ENCODE peak calls at places on chromosomes 4 and X, in eight cellular contexts. D, U, S, Q, V, E, J and M are unnamed samples.

GRCh38 chr4:152258391-152258790 is 277.5 kb downstream of the FBXW7 start:
- DNase-seq in D (no peak), U (no peak), S (no peak), Q (no peak), V (no peak), E (no peak), J (no peak), M (no peak)

GRCh38 chrX:1906028-1906427 is 291.2 kb downstream of the ASMT start:
- DNase-seq in D (no peak), U (no peak), S (no peak), Q (no peak), V (no peak), E (no peak), J (no peak), M (no peak)

GRCh38 chr4:23355263-23355662 is 534.6 kb downstream of the PPARGC1A start:
- DNase-seq in D (no peak), U (no peak), S (no peak), Q (no peak), V (no peak), E (no peak), J (no peak), M (no peak)

GRCh38 chr4:95572304-95572991 is 23.7 kb upstream of the UNC5C start:
- DNase-seq in D (peak; percentile 77), U (peak; percentile 25), S (peak; percentile 72), Q (peak; percentile 73), V (no peak), E (no peak), J (no peak), M (peak; percentile 36)

GRCh38 chr4:187417761-187418160 is 577.8 kb upstream of the ZFP42 start:
- DNase-seq in D (no peak), U (no peak), S (no peak), Q (no peak), V (no peak), E (no peak), J (no peak), M (no peak)

GRCh38 chr4:140156529-140157171 is 2.7 kb upstream of the MAML3 start:
- DNase-seq in D (no peak), U (no peak), S (no peak), Q (no peak), V (no peak), E (no peak), J (no peak), M (no peak)

GRCh38 chr4:186081202-186081807 is 12.3 kb downstream of the TLR3 start:
- DNase-seq in D (peak; percentile 18), U (no peak), S (no peak), Q (no peak), V (no peak), E (no peak), J (no peak), M (peak; percentile 79)

GRCh38 chr4:168710353-168710946 is 213.6 kb downstream of the PALLD start:
- DNase-seq in D (peak; percentile 82), U (peak; percentile 35), S (no peak), Q (peak; percentile 48), V (peak; percentile 22), E (peak; percentile 40), J (peak; percentile 27), M (peak; percentile 71)

GRCh38 chr4:68250151-68250930 is 4.8 kb upstream of the TMPRSS11B start:
- DNase-seq in D (no peak), U (no peak), S (no peak), Q (no peak), V (no peak), E (no peak), J (no peak), M (no peak)

GRCh38 chr4:98746936-98747658 is 88.7 kb upstream of the TSPAN5 start:
- DNase-seq in D (peak; percentile 34), U (no peak), S (no peak), Q (peak; percentile 43), V (no peak), E (peak; percentile 12), J (no peak), M (no peak)

GRCh38 chr4:119025440-119025839 is 110.2 kb upstream of the MYOZ2 start:
- DNase-seq in D (no peak), U (peak; percentile 77), S (no peak), Q (no peak), V (no peak), E (peak; percentile 51), J (peak; percentile 38), M (no peak)

GRCh38 chrX:37653397-37654085 is 32.0 kb upstream of the XK start:
- DNase-seq in D (no peak), U (no peak), S (no peak), Q (no peak), V (no peak), E (no peak), J (no peak), M (no peak)

GRCh38 chr4:18051281-18051680 is 29.7 kb upstream of the LCORL start:
- DNase-seq in D (no peak), U (no peak), S (no peak), Q (no peak), V (no peak), E (no peak), J (no peak), M (no peak)

GRCh38 chr4:16516796-16517413 is 290.6 kb upstream of the TAPT1 start:
- DNase-seq in D (peak; percentile 76), U (no peak), S (no peak), Q (peak; percentile 70), V (peak; percentile 63), E (peak; percentile 66), J (no peak), M (peak; percentile 51)
- TF ChIP-seq CTCF in D (peak; percentile 23), U (no peak), S (peak; percentile 45), Q (peak; percentile 63), V (peak; percentile 57), E (no peak), J (no peak), M (peak; percentile 55)

DNA sequence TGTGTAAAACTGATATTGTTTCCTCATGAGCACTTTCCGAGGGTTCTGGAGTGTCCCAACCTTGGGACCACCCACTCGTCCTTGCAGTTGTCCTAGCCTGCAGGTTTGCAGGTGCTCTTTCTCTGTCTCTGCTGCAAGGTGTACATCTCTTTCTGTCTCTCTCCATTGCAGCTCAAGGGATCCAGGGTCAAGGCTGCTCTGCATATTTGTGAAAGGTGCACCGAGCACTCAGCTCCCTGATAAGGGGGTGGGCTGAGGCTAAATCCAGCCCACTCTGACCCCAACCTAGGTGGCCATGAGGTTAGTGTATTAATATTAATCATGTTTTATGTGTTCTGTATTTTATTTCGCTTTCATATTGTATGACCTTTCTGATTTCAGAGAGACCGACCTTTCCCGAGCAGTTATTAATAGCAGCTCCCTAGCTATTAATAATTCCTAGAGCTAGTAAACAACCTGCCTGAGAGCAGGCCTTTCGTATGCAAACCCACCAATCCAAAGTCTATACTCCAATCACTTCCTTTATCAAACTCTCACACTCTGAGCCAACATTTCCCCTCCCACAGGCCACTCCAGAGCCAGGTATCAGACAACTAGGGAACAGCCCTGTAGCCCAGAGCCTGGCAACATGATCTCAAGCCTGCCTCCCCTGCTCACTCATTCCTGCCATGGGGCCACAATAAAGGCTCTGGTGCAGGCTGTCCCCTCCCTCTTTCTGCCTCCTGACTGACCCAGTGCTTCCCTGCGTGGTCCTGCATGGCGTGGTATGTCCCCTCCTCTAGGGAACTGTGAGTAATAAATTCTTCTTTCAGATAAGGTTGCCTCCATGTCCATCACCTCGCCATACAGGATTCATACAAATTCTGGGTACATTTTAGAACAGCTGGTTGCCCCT is 73.9 kb downstream of the SLC2A9 start:
- DNase-seq in D (no peak), U (no peak), S (no peak), Q (peak; percentile 8), V (no peak), E (no peak), J (no peak), M (no peak)
- H3K27ac ChIP-seq in D (no peak overlapping the region), U (no peak overlapping the region), S (no peak overlapping the region), Q (no peak overlapping the region), V (no peak overlapping the region), E (no peak overlapping the region), J (no peak overlapping the region), M (no peak overlapping the region)

DNA sequence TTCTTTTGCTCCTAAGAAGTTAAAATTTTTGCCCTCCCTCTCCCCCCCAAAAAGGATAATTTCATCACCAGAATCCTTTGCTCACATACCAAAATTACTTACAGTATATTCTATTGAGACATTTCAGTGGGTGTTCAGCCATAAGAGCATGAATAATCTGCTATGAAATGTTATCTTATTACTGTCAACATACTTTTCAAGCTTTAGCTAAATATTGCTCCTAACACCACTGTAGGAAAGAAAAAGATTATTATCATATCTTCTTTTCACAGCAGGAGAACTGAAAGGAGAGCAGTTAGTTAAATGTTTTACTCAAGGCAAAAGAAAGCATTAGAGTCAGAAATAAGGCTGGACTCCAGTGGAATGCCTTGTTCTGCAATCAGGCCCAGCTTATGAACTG is 231.0 kb upstream of the GYPA start:
- DNase-seq in D (no peak), U (no peak), S (no peak), Q (no peak), V (no peak), E (no peak), J (no peak), M (no peak)
- TF ChIP-seq CTCF in D (no peak), U (no peak), S (no peak), Q (no peak), V (no peak), E (no peak), J (no peak), M (no peak)

GRCh38 chr4:2934813-2935761 is 28.1 kb downstream of the NOP14 start:
- DNase-seq in D (peak; percentile 86), U (peak; percentile 98), S (peak; percentile 92), Q (peak; percentile 95), V (peak; percentile 96), E (peak; percentile 96), J (no peak), M (peak; percentile 93)

GRCh38 chr4:2937146-2937857 is 25.9 kb downstream of the NOP14 start:
- DNase-seq in D (no peak), U (peak; percentile 4), S (peak; percentile 97), Q (no peak), V (no peak), E (no peak), J (peak; percentile 46), M (no peak)

GRCh38 chr4:2936773-2937145 is 26.4 kb downstream of the NOP14 start:
- DNase-seq in D (no peak), U (no peak), S (peak; percentile 85), Q (no peak), V (no peak), E (no peak), J (no peak), M (no peak)

GRCh38 chr4:2934077-2934812 is 29.0 kb downstream of the NOP14 start:
- DNase-seq in D (peak; percentile 20), U (peak; percentile 69), S (peak; percentile 57), Q (peak; percentile 43), V (no peak), E (peak; percentile 62), J (no peak), M (peak; percentile 51)

DNA sequence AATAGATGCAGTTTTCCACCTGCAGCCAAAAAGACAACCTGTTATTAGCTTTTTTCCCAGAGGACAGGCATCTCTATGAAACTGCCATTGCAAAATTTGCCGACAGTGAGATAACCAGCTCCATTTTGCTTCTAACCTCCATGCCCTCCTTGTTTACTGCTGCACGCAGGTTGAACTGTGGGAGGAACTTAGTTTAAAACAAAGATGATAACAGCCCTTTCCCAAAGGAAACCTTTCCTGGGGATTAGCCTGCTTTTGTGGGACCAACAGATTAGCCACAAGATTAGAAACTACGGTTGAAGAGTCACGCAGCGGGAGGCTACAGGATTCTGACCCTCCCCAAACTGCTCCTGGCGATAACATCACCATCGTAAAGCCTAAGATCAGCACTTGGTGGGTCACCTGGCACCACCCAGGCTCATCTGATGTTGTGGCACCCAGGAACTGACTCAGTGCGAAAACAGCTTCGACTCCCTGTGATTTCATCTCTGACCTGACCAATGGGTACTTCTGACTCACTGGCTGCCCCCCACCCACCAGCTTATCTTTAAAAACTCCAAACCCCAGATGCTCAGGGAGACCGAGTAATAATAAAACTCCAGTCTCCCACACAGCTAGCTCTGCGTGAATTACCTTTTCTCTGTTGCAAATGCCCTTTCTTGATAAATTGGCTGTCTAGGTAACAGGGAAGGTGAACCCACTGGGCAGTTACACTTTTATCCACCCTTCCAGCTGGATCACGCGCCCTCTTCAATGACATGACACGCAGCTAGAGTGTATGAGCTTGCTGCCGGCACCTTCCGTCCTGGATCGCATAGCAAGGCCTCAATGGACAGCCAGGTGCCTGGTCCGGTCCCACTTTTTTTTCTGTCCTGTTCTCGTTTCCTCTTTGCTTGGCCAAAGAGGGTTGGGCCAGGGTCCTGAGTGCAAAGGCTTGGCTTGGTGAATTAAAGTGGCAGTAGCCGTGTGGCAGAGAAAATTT is 27.2 kb downstream of the NOP14 start:
- DNase-seq in D (no peak), U (no peak), S (peak; percentile 90), Q (no peak), V (no peak), E (no peak), J (peak; percentile 84), M (no peak)
- H3K27ac ChIP-seq in D (no peak overlapping the region), U (peak overlapping the region; percentile 97), S (peak overlapping the region; percentile 96), Q (no peak overlapping the region), V (peak overlapping the region; percentile 85), E (no peak overlapping the region), J (peak overlapping the region; percentile 89), M (no peak overlapping the region)